ENCODE peak calls at places on chromosomes 1 and 21, in four cellular contexts. C, G, D and Y are unnamed samples.

GRCh38 chr1:241658081-241658793 is 6.2 kb downstream of the WDR64 start:
- DNase-seq in D (no peak), C (no peak), G (no peak), Y (no peak)

GRCh38 chr21:44800103-44800502 is 1.5 kb downstream of the UBE2G2 start:
- DNase-seq in C (no peak), D (peak; percentile 63), G (peak; percentile 39), Y (peak; percentile 48)

GRCh38 chr1:187390157-187390556 is 561.4 kb downstream of the PLA2G4A start:
- DNase-seq in C (no peak), D (no peak), G (no peak), Y (no peak)

GRCh38 chr1:41122851-41123518 is 101.5 kb upstream of the SLFNL1 start:
- DNase-seq in D (peak; percentile 86), G (peak; percentile 44), C (peak; percentile 61), Y (peak; percentile 93)

GRCh38 chr1:15708486-15709137 is 24.5 kb downstream of the PLEKHM2 start:
- DNase-seq in D (no peak), G (no peak), C (no peak), Y (no peak)

GRCh38 chr1:88983791-88984552 is 8.5 kb downstream of the KYAT3 start:
- DNase-seq in C (peak; percentile 23), D (peak; percentile 71), G (peak; percentile 33), Y (no peak)

GRCh38 chr1:109876617-109877319 is 33.9 kb upstream of the CSF1 start:
- DNase-seq in D (no peak), G (no peak), C (no peak), Y (no peak)

GRCh38 chr1:234713440-234713839 is 103.5 kb upstream of the IRF2BP2 start:
- DNase-seq in G (no peak), D (no peak), C (no peak), Y (no peak)

GRCh38 chr21:16040601-16041000 is 310.8 kb downstream of the USP25 start:
- DNase-seq in C (no peak), G (no peak), D (peak; percentile 2), Y (no peak)

GRCh38 chr21:34836103-34836932 is 167.5 kb downstream of the CLIC6 start:
- DNase-seq in C (peak; percentile 97), D (peak; percentile 92), G (no peak), Y (no peak)

GRCh38 chr21:39097981-39098380 is 85.3 kb downstream of the PSMG1 start:
- DNase-seq in C (no peak), D (no peak), G (no peak), Y (no peak)

GRCh38 chr1:41935226-41935625 is 16.5 kb upstream of the HIVEP3 start:
- DNase-seq in G (no peak), C (no peak), D (no peak), Y (no peak)

GRCh38 chr1:35573198-35573775 is at the start of gene TFAP2E:
- DNase-seq in G (no peak), D (no peak), C (peak; percentile 38), Y (no peak)

GRCh38 chr1:247077768-247078314 is 770 bp downstream of the ZNF670 start:
- DNase-seq in C (no peak), D (peak; percentile 20), G (peak; percentile 17), Y (peak; percentile 6)

GRCh38 chr1:94425821-94426484 is 7.8 kb downstream of the ABCD3 start:
- DNase-seq in D (peak; percentile 96), C (no peak), G (no peak), Y (no peak)

GRCh38 chr21:46066843-46067331 is 31.0 kb upstream of the COL6A2 start:
- DNase-seq in D (no peak), C (no peak), G (no peak), Y (no peak)

GRCh38 chr1:36890776-36891175 is 143.5 kb downstream of the GRIK3 start:
- DNase-seq in C (no peak), D (no peak), G (no peak), Y (no peak)

GRCh38 chr1:37650173-37650572 is 15.5 kb upstream of the RSPO1 start:
- DNase-seq in C (no peak), D (no peak), G (no peak), Y (no peak)

GRCh38 chr1:100510441-100510840 is 27.5 kb upstream of the GPR88 start:
- DNase-seq in G (no peak), C (no peak), D (no peak), Y (no peak)

GRCh38 chr1:77704736-77705135 is 22.3 kb upstream of the ZZZ3 start:
- DNase-seq in C (no peak), D (no peak), G (peak; percentile 61), Y (no peak)

GRCh38 chr1:245571872-245572294 is 417.1 kb downstream of the KIF26B start:
- DNase-seq in D (peak; percentile 36), C (no peak), G (no peak), Y (no peak)

GRCh38 chr1:188128761-188129160 is 1300.0 kb downstream of the PLA2G4A start:
- DNase-seq in G (no peak), D (no peak), C (no peak), Y (no peak)

GRCh38 chr1:232473319-232473718 is 156.6 kb downstream of the SIPA1L2 start:
- DNase-seq in D (no peak), G (no peak), C (no peak), Y (no peak)

GRCh38 chr1:12184008-12184681 is 17.4 kb downstream of the TNFRSF1B start:
- DNase-seq in G (peak; percentile 44), D (peak; percentile 29), C (no peak), Y (no peak)

GRCh38 chr1:45654540-45655280 is 30.9 kb upstream of the CCDC17 start:
- DNase-seq in C (no peak), D (no peak), G (no peak), Y (no peak)

GRCh38 chr1:12477936-12478611 is 139.9 kb downstream of the DHRS3 start:
- DNase-seq in G (peak; percentile 90), D (peak; percentile 99), C (peak; percentile 96), Y (peak; percentile 70)

GRCh38 chr1:192609110-192610079 is 26.6 kb upstream of the RGS13 start:
- DNase-seq in D (no peak), G (no peak), C (no peak), Y (no peak)

GRCh38 chr21:30924171-30924680 is 42.8 kb upstream of the KRTAP11-1 start:
- DNase-seq in G (no peak), D (no peak), C (no peak), Y (no peak)

GRCh38 chr1:203507227-203507626 is 13.3 kb downstream of the OPTC start:
- DNase-seq in G (no peak), D (no peak), C (no peak), Y (no peak)

GRCh38 chr21:46064870-46065214 is 33.1 kb upstream of the COL6A2 start:
- DNase-seq in D (no peak), C (no peak), G (no peak), Y (no peak)

GRCh38 chr1:115332813-115333608 is 5.0 kb downstream of the NGF start:
- DNase-seq in D (no peak), G (no peak), C (no peak), Y (no peak)

GRCh38 chr1:226061793-226062557 is 541 bp upstream of the H3-3A start:
- DNase-seq in C (no peak), D (peak; percentile 70), G (peak; percentile 95), Y (no peak)

GRCh38 chr1:170634293-170634692 is 29.6 kb upstream of the PRRX1 start:
- DNase-seq in C (no peak), G (no peak), D (no peak), Y (no peak)

GRCh38 chr1:53121319-53122172 is 20.9 kb downstream of the SLC1A7 start:
- DNase-seq in C (no peak), D (peak; percentile 83), G (no peak), Y (no peak)

GRCh38 chr1:23126801-23127200 is 41.9 kb downstream of the LUZP1 start:
- DNase-seq in D (no peak), G (no peak), C (no peak), Y (no peak)

GRCh38 chr1:52032785-52033131 is 852 bp downstream of the KTI12 start:
- DNase-seq in G (peak; percentile 59), D (peak; percentile 15), C (no peak), Y (no peak)

DNA sequence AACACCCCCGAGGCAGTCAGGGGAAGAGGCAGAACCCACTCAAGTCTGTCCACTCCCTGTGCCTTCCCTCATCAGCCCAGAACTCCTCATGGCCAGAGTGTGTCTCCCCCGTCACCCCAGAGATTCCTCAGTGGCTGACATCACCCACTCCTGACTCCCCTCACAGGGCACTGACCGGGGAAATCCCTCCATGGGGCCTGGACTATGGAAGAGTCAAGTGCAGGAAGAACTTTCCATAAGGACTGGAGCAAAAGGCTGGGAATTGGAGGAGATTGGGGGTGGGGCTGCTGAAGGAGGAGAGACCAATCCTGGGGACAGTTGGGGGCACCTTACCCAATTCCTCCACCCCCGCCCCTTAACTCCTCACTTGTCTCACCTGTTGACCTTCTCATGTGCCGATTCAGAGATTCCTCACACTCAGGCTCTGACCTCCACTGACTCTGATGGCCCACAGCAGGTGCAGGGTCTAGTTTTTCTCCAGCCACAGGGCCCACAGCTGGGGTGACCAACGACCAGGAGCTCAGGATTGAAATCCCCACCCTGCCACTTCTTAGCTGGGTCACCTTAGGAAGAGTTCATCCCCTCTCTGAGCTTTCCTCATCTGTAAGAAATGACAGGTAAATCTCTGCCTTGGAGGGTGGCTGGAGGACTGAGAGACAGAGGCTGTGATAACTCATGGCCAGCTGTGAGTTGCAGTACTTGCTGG is 481 bp upstream of the EXTL1 start:
- DNase-seq in C (no peak), G (no peak), D (no peak), Y (no peak)
- H3K9ac ChIP-seq in C (no peak overlapping the region), G (no peak overlapping the region), D (no peak overlapping the region), Y (no peak overlapping the region)

DNA sequence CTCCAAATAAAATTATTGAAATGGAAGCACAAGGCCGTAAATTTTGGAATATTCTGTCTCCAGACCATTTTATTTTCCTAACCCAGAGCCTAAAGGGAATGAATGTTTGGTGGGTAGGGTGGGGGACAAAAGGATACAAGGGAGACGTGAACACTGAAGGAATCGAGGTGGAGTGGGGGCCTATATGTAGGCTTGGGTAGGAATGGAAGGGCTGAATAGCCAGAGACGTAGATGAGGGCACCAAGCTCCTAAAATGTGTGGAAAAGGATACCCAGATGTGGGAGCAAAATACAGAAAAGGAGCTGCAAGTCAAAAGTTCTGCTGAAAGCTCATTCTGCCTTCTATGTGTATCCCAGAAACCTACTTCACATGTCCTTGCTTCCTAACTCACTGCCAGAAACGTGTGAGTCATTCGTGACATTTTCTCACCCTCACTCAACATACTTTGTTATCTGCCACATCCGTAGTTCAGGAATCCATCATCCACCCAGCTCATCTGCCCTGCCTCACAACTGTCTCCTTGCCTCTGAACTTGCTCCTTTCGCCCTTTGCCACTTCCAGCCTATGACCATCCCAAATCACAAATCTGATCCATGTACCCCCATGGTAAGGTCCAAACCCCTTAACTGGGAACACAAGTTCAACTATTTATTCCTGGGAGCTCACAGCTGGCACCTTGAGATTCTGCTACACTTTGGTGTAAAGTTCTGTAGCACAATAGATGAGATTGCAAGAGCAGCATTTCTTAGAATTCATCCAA is 84.1 kb upstream of the PRDX6 start:
- DNase-seq in C (peak; percentile 28), G (peak; percentile 54), D (no peak), Y (no peak)
- TF ChIP-seq POLR2AphosphoS5 in C (no peak), G (no peak), D (no peak), Y (no peak)

GRCh38 chr1:63902844-63903589 is 129.2 kb downstream of the ROR1 start:
- DNase-seq in C (no peak), D (no peak), G (no peak), Y (no peak)
- H3K4me3 ChIP-seq in C (no peak overlapping the region), D (no peak overlapping the region), G (no peak overlapping the region), Y (no peak overlapping the region)

GRCh38 chr1:168136709-168137514 is at the start of gene GPR161:
- DNase-seq in C (no peak), D (no peak), G (peak; percentile 63), Y (no peak)

GRCh38 chr1:168138134-168138533 is 1.4 kb upstream of the GPR161 start:
- DNase-seq in C (no peak), G (no peak), D (no peak), Y (no peak)

GRCh38 chr1:168135982-168136708 is 585 bp downstream of the GPR161 start:
- DNase-seq in D (no peak), G (peak; percentile 27), C (no peak), Y (no peak)

GRCh38 chr1:168139070-168139469 is 2.3 kb upstream of the GPR161 start:
- DNase-seq in D (no peak), C (no peak), G (no peak), Y (no peak)

GRCh38 chr1:168137515-168137821 is 738 bp upstream of the GPR161 start:
- DNase-seq in G (no peak), D (no peak), C (no peak), Y (no peak)
- H3K9ac ChIP-seq in G (no peak overlapping the region), D (no peak overlapping the region), C (peak overlapping the region; percentile 37), Y (peak overlapping the region; percentile 47)